ENCODE peak calls at places on chromosomes 12 and 14, in four cellular contexts. B, F, Z and A are unnamed samples.
A peak's percentile ranks its signal among the peaks of the same experiment; 100 is the strongest.

GRCh38 chr14:20631821-20632389 is 9.6 kb downstream of the OR6S1 start:
- DNase-seq in B (peak; percentile 69), F (peak; percentile 80), Z (peak; percentile 85), A (no peak)

GRCh38 chr14:56666716-56667115 is 87.1 kb downstream of the TMEM260 start:
- DNase-seq in B (peak; percentile 81), F (no peak), Z (peak; percentile 59), A (no peak)

GRCh38 chr12:70383484-70383883 is 17.4 kb downstream of the KCNMB4 start:
- DNase-seq in B (peak; percentile 26), F (no peak), Z (peak; percentile 26), A (no peak)

GRCh38 chr14:95892142-95892541 is 15.5 kb downstream of the TUNAR start:
- DNase-seq in B (no peak), F (no peak), Z (no peak), A (no peak)

GRCh38 chr14:99037777-99038176 is 234.2 kb downstream of the BCL11B start:
- DNase-seq in B (no peak), F (no peak), Z (no peak), A (no peak)

GRCh38 chr14:56751471-56751870 is 58.8 kb downstream of the OTX2 start:
- DNase-seq in B (no peak), F (no peak), Z (no peak), A (no peak)

GRCh38 chr14:91419044-91419397 is 1.4 kb upstream of the CCDC88C start:
- DNase-seq in B (no peak), F (no peak), Z (no peak), A (no peak)

GRCh38 chr12:1929985-1930815 is 11.7 kb upstream of the CACNA2D4 start:
- DNase-seq in B (no peak), F (peak; percentile 19), Z (no peak), A (no peak)

GRCh38 chr12:53171725-53172329 is 8.7 kb upstream of the ZNF740 start:
- DNase-seq in B (no peak), F (no peak), Z (peak; percentile 55), A (no peak)

GRCh38 chr14:60217713-60218112 is 31.3 kb upstream of the PPM1A start:
- DNase-seq in B (no peak), F (no peak), Z (no peak), A (no peak)

GRCh38 chr12:68036642-68037041 is 47.4 kb downstream of the IFNG-AS1 start:
- DNase-seq in B (no peak), F (no peak), Z (no peak), A (no peak)

GRCh38 chr14:84707830-84708229 is 822.1 kb upstream of the FLRT2 start:
- DNase-seq in B (no peak), F (no peak), Z (no peak), A (no peak)

GRCh38 chr12:16515666-16516065 is 90.3 kb downstream of the LMO3 start:
- DNase-seq in B (no peak), F (no peak), Z (peak; percentile 16), A (no peak)

GRCh38 chr14:55807536-55807935 is 227.5 kb downstream of the KTN1 start:
- DNase-seq in B (no peak), F (no peak), Z (no peak), A (no peak)

GRCh38 chr12:26271889-26272492 is 76.6 kb downstream of the SSPN start:
- DNase-seq in B (peak; percentile 97), F (peak; percentile 78), Z (peak; percentile 90), A (no peak)

GRCh38 chr14:23432946-23433345 is 2.5 kb downstream of the MYH7 start:
- DNase-seq in B (no peak), F (peak; percentile 23), Z (no peak), A (no peak)

GRCh38 chr14:84343637-84344036 is 1186.3 kb upstream of the FLRT2 start:
- DNase-seq in B (peak; percentile 85), F (no peak), Z (peak; percentile 54), A (no peak)

GRCh38 chr12:110704750-110705149 is 15.8 kb upstream of the HVCN1 start:
- DNase-seq in B (no peak), F (peak; percentile 50), Z (no peak), A (no peak)
- TF ChIP-seq CTCF in B (peak; percentile 49), F (peak; percentile 56), Z (no peak), A (no peak)

GRCh38 chr12:60980558-60980957 is 1279.6 kb upstream of the USP15 start:
- DNase-seq in B (no peak), F (no peak), Z (no peak), A (no peak)

GRCh38 chr12:60981473-60981872 is 1278.7 kb upstream of the USP15 start:
- DNase-seq in B (no peak), F (no peak), Z (no peak), A (no peak)

GRCh38 chr12:60977966-60978365 is 1282.2 kb upstream of the USP15 start:
- DNase-seq in B (peak; percentile 40), F (no peak), Z (peak; percentile 0), A (no peak)
- TF ChIP-seq CTCF in B (peak; percentile 61), F (no peak), Z (peak; percentile 8), A (no peak)

GRCh38 chr12:45124485-45125155 is 73.7 kb upstream of the DBX2 start:
- DNase-seq in B (no peak), F (no peak), Z (no peak), A (no peak)

GRCh38 chr12:45128637-45129036 is 77.7 kb upstream of the DBX2 start:
- DNase-seq in B (no peak), F (no peak), Z (no peak), A (no peak)

GRCh38 chr12:45125997-45126396 is 75.1 kb upstream of the DBX2 start:
- DNase-seq in B (no peak), F (no peak), Z (no peak), A (no peak)

GRCh38 chr12:45121224-45121623 is 70.3 kb upstream of the DBX2 start:
- DNase-seq in B (no peak), F (no peak), Z (no peak), A (no peak)

GRCh38 chr12:45122776-45123380 is 72.0 kb upstream of the DBX2 start:
- DNase-seq in B (peak; percentile 56), F (no peak), Z (peak; percentile 77), A (no peak)
- TF ChIP-seq CTCF in B (peak; percentile 58), F (no peak), Z (peak; percentile 33), A (peak; percentile 23)

GRCh38 chr12:127779301-127780045 is 487.5 kb upstream of the TMEM132C start:
- DNase-seq in B (no peak), F (no peak), Z (peak; percentile 9), A (no peak)

GRCh38 chr12:127767631-127768030 is 499.3 kb upstream of the TMEM132C start:
- DNase-seq in B (no peak), F (no peak), Z (no peak), A (no peak)

GRCh38 chr12:127774828-127775227 is 492.1 kb upstream of the TMEM132C start:
- DNase-seq in B (no peak), F (no peak), Z (no peak), A (no peak)

GRCh38 chr12:127770123-127770522 is 496.8 kb upstream of the TMEM132C start:
- DNase-seq in B (no peak), F (no peak), Z (no peak), A (no peak)

GRCh38 chr12:127773520-127773919 is 493.4 kb upstream of the TMEM132C start:
- DNase-seq in B (no peak), F (no peak), Z (no peak), A (no peak)
- TF ChIP-seq CTCF in B (no peak), F (no peak), Z (no peak), A (no peak)

DNA sequence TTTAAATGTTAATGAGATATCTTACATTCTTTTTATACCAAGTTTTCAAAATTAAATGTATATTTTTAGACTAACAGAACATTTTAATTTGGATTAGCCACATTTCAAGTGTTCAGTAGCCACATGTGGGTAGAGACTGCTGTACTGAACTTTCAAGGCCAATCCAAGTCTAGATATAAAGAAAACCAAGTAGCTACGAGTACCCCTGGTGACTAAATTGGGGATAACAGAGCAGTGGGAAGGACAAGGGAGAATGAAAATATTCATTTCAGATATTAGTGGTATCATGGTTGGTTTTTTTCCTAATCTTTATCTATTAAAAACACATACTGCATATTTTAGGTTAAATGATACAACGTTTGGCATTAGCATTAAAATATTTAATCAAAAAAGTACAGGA is 69.4 kb upstream of the RHOJ start:
- DNase-seq in B (peak; percentile 35), F (no peak), Z (peak; percentile 14), A (no peak)
- TF ChIP-seq CTCF in B (peak; percentile 39), F (no peak), Z (peak; percentile 25), A (no peak)

GRCh38 chr12:124940393-124941169 is 26.1 kb upstream of the UBC start:
- DNase-seq in B (peak; percentile 93), F (peak; percentile 97), Z (peak; percentile 97), A (peak; percentile 72)
- TF ChIP-seq CTCF in B (peak; percentile 92), F (peak; percentile 99), Z (peak; percentile 94), A (peak; percentile 88)

DNA sequence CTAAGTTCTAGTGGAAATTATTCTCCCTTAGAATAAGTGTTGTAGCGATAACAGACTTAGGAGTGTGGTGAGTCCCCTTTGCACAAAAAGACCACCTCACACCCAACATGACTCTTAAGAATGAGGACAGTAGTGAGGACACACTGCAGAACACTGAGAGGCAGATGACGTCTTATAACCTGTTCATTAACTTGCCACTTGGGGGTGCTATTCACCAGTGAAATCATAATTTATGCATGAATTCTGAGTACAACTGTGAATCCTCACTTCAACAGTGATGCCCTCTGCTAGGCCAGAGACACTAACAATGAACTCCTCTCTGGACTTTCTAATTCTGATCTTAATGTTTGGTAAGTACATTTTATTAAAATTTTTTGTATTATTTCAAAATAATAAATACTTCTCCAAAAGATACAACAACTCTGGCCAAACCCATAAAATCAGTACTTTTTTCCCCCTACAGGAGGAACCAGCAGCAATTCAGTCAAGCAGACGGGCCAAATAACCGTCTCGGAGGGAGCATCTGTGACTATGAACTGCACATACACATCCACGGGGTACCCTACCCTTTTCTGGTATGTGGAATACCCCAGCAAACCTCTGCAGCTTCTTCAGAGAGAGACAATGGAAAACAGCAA is 274.7 kb downstream of the DAD1 start:
- DNase-seq in B (peak; percentile 81), F (peak; percentile 48), Z (peak; percentile 41), A (no peak)
- TF ChIP-seq CTCF in B (peak; percentile 66), F (peak; percentile 74), Z (peak; percentile 59), A (peak; percentile 61)

DNA sequence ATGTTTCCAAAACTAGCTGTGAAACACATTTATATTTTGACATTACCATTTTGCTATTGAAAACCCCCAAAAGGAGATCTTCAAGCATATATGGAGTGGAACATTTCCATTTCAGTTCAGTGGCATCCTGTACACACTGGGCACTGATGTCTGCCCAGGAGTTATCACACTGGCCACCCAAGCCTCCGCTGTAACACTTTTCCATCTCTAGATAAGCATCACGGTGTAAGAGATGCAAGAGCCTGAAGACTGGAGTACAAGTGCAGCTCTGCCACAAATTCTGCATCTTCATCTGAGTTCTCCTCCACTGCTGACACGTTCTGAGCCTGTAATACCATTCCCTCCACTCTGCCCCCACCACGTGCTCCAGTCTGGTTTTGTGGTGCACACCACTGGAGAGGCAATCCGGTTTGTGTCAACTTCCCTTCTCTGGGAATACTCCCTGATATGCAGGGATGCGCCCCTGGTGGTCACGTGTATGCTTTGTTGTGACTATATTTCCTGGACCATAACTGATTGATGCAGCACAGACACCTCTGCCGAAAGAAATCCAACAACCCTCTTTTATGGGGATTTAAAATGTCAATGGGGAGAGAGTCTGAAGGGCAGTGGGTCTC is 12.7 kb downstream of the SPTLC2 start:
- DNase-seq in B (no peak), F (peak; percentile 71), Z (peak; percentile 34), A (no peak)
- TF ChIP-seq CTCF in B (peak; percentile 11), F (peak; percentile 40), Z (no peak), A (peak; percentile 28)